ENCODE peak calls at places on chromosomes 11 and 22, in six cellular contexts. V is transverse colon, U is sigmoid colon, M is right lobe of liver, Q is heart left ventricle, I is stomach. T is an unnamed sample.

GRCh38 chr22:50180727-50181521 is 4.8 kb upstream of the TRABD start:
- DNase-seq in V (no peak), U (peak), M (no peak), Q (no peak), I (no peak), T (no peak)

GRCh38 chr11:64245797-64246623 is 733 bp downstream of the PPP1R14B start:
- DNase-seq in V (peak), U (peak), M (peak), Q (no peak), I (peak), T (peak)

GRCh38 chr11:3126207-3126865 is 38.8 kb downstream of the OSBPL5 start:
- DNase-seq in V (peak), U (peak), M (no peak), Q (peak), I (no peak), T (peak)

GRCh38 chr11:95145430-95146063 is 55.9 kb downstream of the ENDOD1 start:
- DNase-seq in V (no peak), U (no peak), M (no peak), Q (no peak), I (no peak), T (no peak)

GRCh38 chr22:20424937-20425587 is 12.6 kb downstream of the SCARF2 start:
- DNase-seq in V (no peak), U (no peak), M (peak), Q (peak), I (no peak), T (no peak)

GRCh38 chr22:43624144-43624998 is 187.7 kb downstream of the EFCAB6 start:
- DNase-seq in V (no peak), U (no peak), M (no peak), Q (no peak), I (no peak), T (no peak)

GRCh38 chr11:93652161-93652597 is 9.3 kb upstream of the CEP295 start:
- DNase-seq in V (no peak), U (no peak), M (no peak), Q (no peak), I (no peak), T (peak)

GRCh38 chr11:605286-606129 is 10.2 kb downstream of the IRF7 start:
- DNase-seq in V (no peak), U (no peak), M (no peak), Q (no peak), I (no peak), T (no peak)

GRCh38 chr22:30876925-30877553 is 91.5 kb downstream of the MORC2 start:
- DNase-seq in V (no peak), U (peak), M (peak), Q (peak), I (no peak), T (peak)

GRCh38 chr11:8709002-8709672 is 26.5 kb downstream of the RPL27A start:
- DNase-seq in V (peak), U (peak), M (peak), Q (peak), I (peak), T (peak)
- TF ChIP-seq POLR2A in V (no peak), U (peak), M (no peak), Q (no peak), I (no peak), T (no peak)

GRCh38 chr11:114215871-114216803 is 80.1 kb upstream of the NNMT start:
- DNase-seq in V (no peak), U (no peak), M (no peak), Q (no peak), I (no peak), T (no peak)
- H3K27ac ChIP-seq in V (peak), U (no peak), M (no peak), Q (peak), I (no peak), T (no peak)

DNA sequence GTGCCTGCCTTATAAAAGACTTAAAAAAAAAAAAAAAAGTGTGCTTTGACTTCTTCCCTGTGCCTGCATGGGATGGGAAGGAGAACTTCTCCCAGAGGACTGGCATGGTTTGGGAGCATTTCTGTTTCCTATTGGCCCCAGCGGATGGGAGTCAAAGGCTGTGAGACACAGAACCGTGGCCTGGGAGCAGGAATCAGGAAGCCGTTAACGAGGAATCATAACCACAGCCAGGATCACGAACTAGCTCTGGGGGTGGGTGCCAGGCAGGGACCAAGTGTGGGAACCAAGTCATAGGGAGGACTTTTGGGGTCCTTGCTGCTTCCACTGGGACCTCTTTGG is 526 bp downstream of the C1QTNF6 start:
- DNase-seq in V (peak), U (no peak), M (no peak), Q (no peak), I (peak), T (no peak)
- TF ChIP-seq POLR2A in V (peak), U (no peak), M (no peak), Q (no peak), I (no peak), T (no peak)

DNA sequence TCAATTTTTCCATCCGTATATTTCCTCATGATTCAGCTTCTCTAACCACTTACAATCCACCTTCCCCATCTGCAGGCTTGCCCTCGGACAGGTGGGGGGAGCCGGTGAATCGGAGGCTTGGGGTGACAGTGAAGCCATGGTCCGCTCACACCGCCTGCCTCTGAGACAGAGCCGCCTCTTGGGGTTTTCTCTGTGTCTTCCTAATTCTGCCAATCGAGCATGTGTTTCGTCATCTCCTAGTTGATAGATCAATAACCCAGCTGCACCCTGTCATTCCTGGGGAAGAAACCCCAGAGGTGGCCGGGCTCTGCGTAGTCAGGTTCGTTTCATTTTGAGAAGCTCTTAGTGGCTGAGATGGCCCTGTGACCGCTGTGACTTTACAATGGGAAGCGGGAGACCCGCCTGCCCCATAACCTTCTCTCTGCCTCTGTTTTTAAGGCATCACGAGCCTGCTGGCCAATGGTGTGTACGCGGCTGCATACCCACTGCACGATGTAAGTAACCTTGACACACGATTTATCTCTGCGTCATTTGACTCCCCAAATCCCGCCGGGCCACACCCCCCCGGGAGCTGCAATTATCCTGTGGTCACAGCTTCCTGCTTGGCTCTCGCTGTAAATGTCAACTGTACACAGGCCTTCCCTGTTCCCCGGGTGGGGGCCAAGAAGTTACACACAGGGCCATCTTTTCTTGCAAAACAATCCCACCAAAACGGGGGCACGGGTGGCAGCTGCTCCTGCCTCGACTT is 33.3 kb downstream of the ANO1 start:
- DNase-seq in V (peak), U (no peak), M (no peak), Q (peak), I (peak), T (peak)
- H3K27ac ChIP-seq in V (peak), U (peak), M (no peak), Q (peak), I (no peak), T (no peak)

GRCh38 chr11:18698341-18699268 is at the start of gene TMEM86A:
- DNase-seq in V (peak), U (peak), M (peak), Q (peak), I (peak), T (peak)
- TF ChIP-seq POLR2A in V (peak), U (no peak), M (peak), Q (peak), I (no peak), T (peak)

DNA sequence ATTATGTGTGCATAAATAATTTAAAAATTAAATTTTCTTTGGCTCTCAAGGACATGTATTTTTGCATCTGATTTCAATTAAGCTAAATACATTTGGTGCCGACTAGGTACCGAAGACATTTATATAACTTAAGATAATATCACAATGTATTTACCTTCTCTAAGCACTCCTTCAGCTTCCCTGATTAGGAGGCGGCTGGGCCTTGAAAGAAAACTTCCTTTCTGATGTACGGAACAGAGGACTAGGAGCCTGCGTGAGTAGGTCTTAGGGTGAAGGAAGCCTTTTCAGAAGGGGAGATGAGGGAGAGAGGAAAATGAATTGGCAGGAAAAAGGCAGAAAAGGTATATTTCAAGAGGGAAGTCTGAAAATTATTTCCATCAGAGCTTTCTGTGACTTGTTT is 28.7 kb upstream of the DDX6 start:
- DNase-seq in V (no peak), U (no peak), M (no peak), Q (no peak), I (peak), T (no peak)
- H3K27ac ChIP-seq in V (peak), U (peak), M (no peak), Q (no peak), I (peak), T (no peak)

GRCh38 chr11:10906521-10906920 is 48.7 kb upstream of the ZBED5 start:
- DNase-seq in V (no peak), U (no peak), M (no peak), Q (no peak), I (no peak), T (no peak)
- TF ChIP-seq POLR2A in V (no peak), U (no peak), M (no peak), Q (no peak), I (no peak), T (no peak)

DNA sequence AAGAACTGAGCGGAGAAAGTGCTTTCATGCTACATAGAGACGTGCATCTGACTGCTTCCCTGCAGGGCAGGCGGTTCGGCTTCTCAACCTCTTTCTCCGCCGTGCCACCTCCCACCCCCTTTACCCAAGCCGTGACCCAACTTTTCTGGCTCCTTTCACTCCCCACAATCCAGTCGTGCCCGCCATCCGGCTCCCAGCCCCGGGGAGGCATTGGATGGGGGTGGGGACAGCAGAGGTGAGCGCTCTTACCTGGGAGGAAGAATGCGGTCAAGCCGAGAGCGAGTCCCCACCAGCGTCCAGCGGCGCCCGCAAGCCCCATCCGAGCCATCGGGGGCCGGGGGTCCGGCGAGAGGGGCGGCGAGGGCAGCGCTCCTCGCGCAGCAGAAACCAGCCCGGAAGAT is 774 bp downstream of the NECTIN1 start:
- DNase-seq in V (peak), U (no peak), M (no peak), Q (peak), I (no peak), T (no peak)
- H3K27ac ChIP-seq in V (peak), U (peak), M (peak), Q (peak), I (peak), T (peak)

GRCh38 chr22:37199103-37199838 is 11.2 kb upstream of the C1QTNF6 start:
- DNase-seq in V (peak), U (peak), M (peak), Q (peak), I (peak), T (peak)
- TF ChIP-seq POLR2A in V (peak), U (peak), M (peak), Q (peak), I (no peak), T (peak)

GRCh38 chr22:39254122-39254521 is 9.3 kb upstream of the PDGFB start:
- DNase-seq in V (no peak), U (no peak), M (no peak), Q (no peak), I (no peak), T (no peak)

GRCh38 chr22:39252461-39253391 is 7.9 kb upstream of the PDGFB start:
- DNase-seq in V (no peak), U (no peak), M (no peak), Q (no peak), I (no peak), T (no peak)

GRCh38 chr22:39251762-39252460 is 7.1 kb upstream of the PDGFB start:
- DNase-seq in V (no peak), U (no peak), M (no peak), Q (no peak), I (peak), T (no peak)

GRCh38 chr22:39254789-39255298 is 10.1 kb upstream of the PDGFB start:
- DNase-seq in V (no peak), U (no peak), M (no peak), Q (peak), I (no peak), T (no peak)

GRCh38 chr22:39253427-39254070 is 8.8 kb upstream of the PDGFB start:
- DNase-seq in V (peak), U (no peak), M (no peak), Q (peak), I (peak), T (peak)
- H3K27ac ChIP-seq in V (no peak), U (peak), M (no peak), Q (peak), I (peak), T (no peak)